ENCODE peak calls at places on chromosomes 6 and 20, in nine cellular contexts. One of them, this sample, is unnamed.

GRCh38 chr6:27757307-27757706 is 154.9 kb downstream of the OR2B2 start:
- DNase-seq in effector memory CD4-positive, alpha-beta T cell: no peak
- DNase-seq in tibial artery: no peak
- DNase-seq in endothelial cell of umbilical vein: no peak
- DNase-seq in mesendoderm: peak; percentile 70
- DNase-seq in mesenchymal stem cell: no peak
- DNase-seq in astrocyte: no peak
- DNase-seq in A549: no peak
- DNase-seq in Karpas-422: no peak
- DNase-seq in this sample: no peak

GRCh38 chr20:44576297-44576696 is 6.1 kb upstream of the PKIG start:
- DNase-seq in effector memory CD4-positive, alpha-beta T cell: no peak
- DNase-seq in tibial artery: no peak
- DNase-seq in endothelial cell of umbilical vein: peak; percentile 76
- DNase-seq in mesendoderm: peak; percentile 40
- DNase-seq in mesenchymal stem cell: peak; percentile 68
- DNase-seq in astrocyte: no peak
- DNase-seq in A549: peak; percentile 51
- DNase-seq in Karpas-422: peak; percentile 95
- DNase-seq in this sample: no peak

GRCh38 chr6:28940294-28940858 is 16.6 kb upstream of the TRIM27 start:
- DNase-seq in effector memory CD4-positive, alpha-beta T cell: no peak
- DNase-seq in tibial artery: peak; percentile 48
- DNase-seq in endothelial cell of umbilical vein: no peak
- DNase-seq in mesendoderm: peak; percentile 94
- DNase-seq in mesenchymal stem cell: no peak
- DNase-seq in astrocyte: peak; percentile 39
- DNase-seq in A549: peak; percentile 65
- DNase-seq in Karpas-422: no peak
- DNase-seq in this sample: no peak

GRCh38 chr6:158283304-158284005 is 28.8 kb upstream of the TULP4 start:
- DNase-seq in effector memory CD4-positive, alpha-beta T cell: no peak
- DNase-seq in tibial artery: no peak
- DNase-seq in endothelial cell of umbilical vein: no peak
- DNase-seq in mesendoderm: peak; percentile 66
- DNase-seq in mesenchymal stem cell: peak; percentile 12
- DNase-seq in astrocyte: peak; percentile 50
- DNase-seq in A549: peak; percentile 64
- DNase-seq in Karpas-422: peak; percentile 51
- DNase-seq in this sample: no peak

GRCh38 chr20:41268917-41269652 is 48.4 kb downstream of the ZHX3 start:
- DNase-seq in effector memory CD4-positive, alpha-beta T cell: no peak
- DNase-seq in tibial artery: no peak
- DNase-seq in endothelial cell of umbilical vein: no peak
- DNase-seq in mesendoderm: no peak
- DNase-seq in mesenchymal stem cell: no peak
- DNase-seq in astrocyte: no peak
- DNase-seq in A549: no peak
- DNase-seq in Karpas-422: no peak
- DNase-seq in this sample: no peak

GRCh38 chr6:26223213-26223612 is 136.0 kb downstream of the HFE start:
- DNase-seq in effector memory CD4-positive, alpha-beta T cell: no peak
- DNase-seq in tibial artery: no peak
- DNase-seq in endothelial cell of umbilical vein: no peak
- DNase-seq in mesendoderm: no peak
- DNase-seq in mesenchymal stem cell: peak; percentile 51
- DNase-seq in astrocyte: no peak
- DNase-seq in A549: peak; percentile 36
- DNase-seq in Karpas-422: peak; percentile 47
- DNase-seq in this sample: no peak

GRCh38 chr20:50574108-50574507 is 63.9 kb downstream of the PTPN1 start:
- DNase-seq in effector memory CD4-positive, alpha-beta T cell: no peak
- DNase-seq in tibial artery: no peak
- DNase-seq in endothelial cell of umbilical vein: no peak
- DNase-seq in mesendoderm: no peak
- DNase-seq in mesenchymal stem cell: no peak
- DNase-seq in astrocyte: no peak
- DNase-seq in A549: no peak
- DNase-seq in Karpas-422: no peak
- DNase-seq in this sample: no peak

GRCh38 chr20:51667491-51667890 is 100.7 kb downstream of the ATP9A start:
- DNase-seq in effector memory CD4-positive, alpha-beta T cell: no peak
- DNase-seq in tibial artery: no peak
- DNase-seq in endothelial cell of umbilical vein: no peak
- DNase-seq in mesendoderm: no peak
- DNase-seq in mesenchymal stem cell: no peak
- DNase-seq in astrocyte: no peak
- DNase-seq in A549: no peak
- DNase-seq in Karpas-422: no peak
- DNase-seq in this sample: no peak

GRCh38 chr6:94645191-94645590 is 932.1 kb upstream of the MANEA start:
- DNase-seq in effector memory CD4-positive, alpha-beta T cell: no peak
- DNase-seq in tibial artery: no peak
- DNase-seq in endothelial cell of umbilical vein: no peak
- DNase-seq in mesendoderm: peak; percentile 11
- DNase-seq in mesenchymal stem cell: no peak
- DNase-seq in astrocyte: no peak
- DNase-seq in A549: no peak
- DNase-seq in Karpas-422: no peak
- DNase-seq in this sample: no peak

GRCh38 chr6:100240798-100241197 is 223.9 kb downstream of the SIM1 start:
- DNase-seq in effector memory CD4-positive, alpha-beta T cell: no peak
- DNase-seq in tibial artery: no peak
- DNase-seq in endothelial cell of umbilical vein: no peak
- DNase-seq in mesendoderm: no peak
- DNase-seq in mesenchymal stem cell: no peak
- DNase-seq in astrocyte: no peak
- DNase-seq in A549: no peak
- DNase-seq in Karpas-422: no peak
- DNase-seq in this sample: no peak

GRCh38 chr6:105604593-105604905 is 201.7 kb upstream of the PREP start:
- DNase-seq in effector memory CD4-positive, alpha-beta T cell: no peak
- DNase-seq in tibial artery: no peak
- DNase-seq in endothelial cell of umbilical vein: no peak
- DNase-seq in mesendoderm: no peak
- DNase-seq in mesenchymal stem cell: no peak
- DNase-seq in astrocyte: no peak
- DNase-seq in A549: no peak
- DNase-seq in Karpas-422: no peak
- DNase-seq in this sample: no peak

GRCh38 chr6:105603779-105604592 is 201.1 kb upstream of the PREP start:
- DNase-seq in effector memory CD4-positive, alpha-beta T cell: no peak
- DNase-seq in tibial artery: no peak
- DNase-seq in endothelial cell of umbilical vein: no peak
- DNase-seq in mesendoderm: no peak
- DNase-seq in mesenchymal stem cell: peak; percentile 81
- DNase-seq in astrocyte: no peak
- DNase-seq in A549: no peak
- DNase-seq in Karpas-422: no peak
- DNase-seq in this sample: no peak

GRCh38 chr6:105598264-105598663 is 195.4 kb upstream of the PREP start:
- DNase-seq in effector memory CD4-positive, alpha-beta T cell: no peak
- DNase-seq in tibial artery: no peak
- DNase-seq in endothelial cell of umbilical vein: no peak
- DNase-seq in mesendoderm: no peak
- DNase-seq in mesenchymal stem cell: no peak
- DNase-seq in astrocyte: no peak
- DNase-seq in A549: no peak
- DNase-seq in Karpas-422: no peak
- DNase-seq in this sample: no peak

GRCh38 chr6:105600342-105601293 is 197.7 kb upstream of the PREP start:
- DNase-seq in effector memory CD4-positive, alpha-beta T cell: no peak
- DNase-seq in tibial artery: no peak
- DNase-seq in endothelial cell of umbilical vein: no peak
- DNase-seq in mesendoderm: no peak
- DNase-seq in mesenchymal stem cell: peak; percentile 65
- DNase-seq in astrocyte: peak; percentile 89
- DNase-seq in A549: peak; percentile 95
- DNase-seq in Karpas-422: no peak
- DNase-seq in this sample: no peak

GRCh38 chr6:105601541-105602174 is 198.8 kb upstream of the PREP start:
- DNase-seq in effector memory CD4-positive, alpha-beta T cell: no peak
- DNase-seq in tibial artery: peak; percentile 85
- DNase-seq in endothelial cell of umbilical vein: no peak
- DNase-seq in mesendoderm: peak; percentile 35
- DNase-seq in mesenchymal stem cell: peak; percentile 98
- DNase-seq in astrocyte: peak; percentile 97
- DNase-seq in A549: peak; percentile 98
- DNase-seq in Karpas-422: no peak
- DNase-seq in this sample: peak; percentile 43
- H3K27ac ChIP-seq in effector memory CD4-positive, alpha-beta T cell: no peak overlapping the region
- H3K27ac ChIP-seq in tibial artery: peak overlapping the region; percentile 67
- H3K27ac ChIP-seq in endothelial cell of umbilical vein: no peak overlapping the region
- H3K27ac ChIP-seq in mesendoderm: no peak overlapping the region
- H3K27ac ChIP-seq in mesenchymal stem cell: no peak overlapping the region
- H3K27ac ChIP-seq in astrocyte: peak overlapping the region; percentile 73
- H3K27ac ChIP-seq in A549: peak overlapping the region; percentile 98
- H3K27ac ChIP-seq in Karpas-422: no peak overlapping the region
- H3K27ac ChIP-seq in this sample: no peak overlapping the region

GRCh38 chr6:57435475-57436163 is 118.2 kb downstream of the PRIM2 start:
- DNase-seq in effector memory CD4-positive, alpha-beta T cell: no peak
- DNase-seq in tibial artery: no peak
- DNase-seq in endothelial cell of umbilical vein: no peak
- DNase-seq in mesendoderm: no peak
- DNase-seq in mesenchymal stem cell: no peak
- DNase-seq in astrocyte: no peak
- DNase-seq in A549: no peak
- DNase-seq in Karpas-422: peak; percentile 41
- DNase-seq in this sample: no peak

GRCh38 chr6:57432162-57432561 is 114.7 kb downstream of the PRIM2 start:
- DNase-seq in effector memory CD4-positive, alpha-beta T cell: no peak
- DNase-seq in tibial artery: no peak
- DNase-seq in endothelial cell of umbilical vein: peak; percentile 58
- DNase-seq in mesendoderm: no peak
- DNase-seq in mesenchymal stem cell: peak; percentile 34
- DNase-seq in astrocyte: peak; percentile 63
- DNase-seq in A549: no peak
- DNase-seq in Karpas-422: no peak
- DNase-seq in this sample: no peak

GRCh38 chr6:57432919-57433684 is 115.7 kb downstream of the PRIM2 start:
- DNase-seq in effector memory CD4-positive, alpha-beta T cell: no peak
- DNase-seq in tibial artery: no peak
- DNase-seq in endothelial cell of umbilical vein: no peak
- DNase-seq in mesendoderm: no peak
- DNase-seq in mesenchymal stem cell: peak; percentile 36
- DNase-seq in astrocyte: no peak
- DNase-seq in A549: no peak
- DNase-seq in Karpas-422: peak; percentile 74
- DNase-seq in this sample: no peak

GRCh38 chr6:57434944-57435343 is 117.5 kb downstream of the PRIM2 start:
- DNase-seq in effector memory CD4-positive, alpha-beta T cell: no peak
- DNase-seq in tibial artery: no peak
- DNase-seq in endothelial cell of umbilical vein: no peak
- DNase-seq in mesendoderm: no peak
- DNase-seq in mesenchymal stem cell: no peak
- DNase-seq in astrocyte: no peak
- DNase-seq in A549: no peak
- DNase-seq in Karpas-422: peak; percentile 81
- DNase-seq in this sample: no peak
- H3K27ac ChIP-seq in effector memory CD4-positive, alpha-beta T cell: no peak overlapping the region
- H3K27ac ChIP-seq in tibial artery: no peak overlapping the region
- H3K27ac ChIP-seq in endothelial cell of umbilical vein: no peak overlapping the region
- H3K27ac ChIP-seq in mesendoderm: no peak overlapping the region
- H3K27ac ChIP-seq in mesenchymal stem cell: no peak overlapping the region
- H3K27ac ChIP-seq in astrocyte: no peak overlapping the region
- H3K27ac ChIP-seq in A549: no peak overlapping the region
- H3K27ac ChIP-seq in Karpas-422: peak overlapping the region; percentile 85
- H3K27ac ChIP-seq in this sample: no peak overlapping the region

DNA sequence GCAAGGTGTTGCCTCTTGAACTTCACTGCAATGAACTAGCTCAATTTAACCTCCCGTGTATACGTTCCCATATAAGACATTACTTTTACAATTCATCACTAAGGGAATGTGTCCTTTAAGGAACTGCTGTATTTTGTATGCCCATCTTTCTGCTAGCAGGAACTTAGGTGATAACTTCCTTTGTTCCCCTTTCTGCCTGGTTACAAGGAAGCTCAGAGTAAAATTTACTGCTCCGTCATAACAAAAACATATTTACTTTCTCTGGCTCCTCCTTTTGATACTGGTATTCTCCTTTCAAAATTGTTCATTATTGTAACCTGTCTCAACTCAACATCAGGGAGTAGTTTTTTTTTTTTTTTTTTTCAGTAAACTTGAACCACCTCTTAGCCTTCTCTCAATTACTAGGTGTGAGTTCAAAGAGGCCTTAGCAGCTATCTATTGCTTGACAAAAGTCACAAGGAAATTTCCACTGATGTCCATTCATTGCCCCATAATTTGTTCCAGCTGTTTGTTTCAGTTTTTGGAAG is 37.1 kb downstream of the RIPOR2 start:
- DNase-seq in effector memory CD4-positive, alpha-beta T cell: no peak
- DNase-seq in tibial artery: no peak
- DNase-seq in endothelial cell of umbilical vein: no peak
- DNase-seq in mesendoderm: no peak
- DNase-seq in mesenchymal stem cell: no peak
- DNase-seq in astrocyte: no peak
- DNase-seq in A549: no peak
- DNase-seq in Karpas-422: no peak
- DNase-seq in this sample: no peak
- H3K27ac ChIP-seq in effector memory CD4-positive, alpha-beta T cell: peak overlapping the region; percentile 33
- H3K27ac ChIP-seq in tibial artery: no peak overlapping the region
- H3K27ac ChIP-seq in endothelial cell of umbilical vein: no peak overlapping the region
- H3K27ac ChIP-seq in mesendoderm: no peak overlapping the region
- H3K27ac ChIP-seq in mesenchymal stem cell: no peak overlapping the region
- H3K27ac ChIP-seq in astrocyte: no peak overlapping the region
- H3K27ac ChIP-seq in A549: no peak overlapping the region
- H3K27ac ChIP-seq in Karpas-422: peak overlapping the region; percentile 76
- H3K27ac ChIP-seq in this sample: no peak overlapping the region

GRCh38 chr6:87698618-87699017 is 3.4 kb downstream of the AKIRIN2 start:
- DNase-seq in effector memory CD4-positive, alpha-beta T cell: no peak
- DNase-seq in tibial artery: no peak
- DNase-seq in endothelial cell of umbilical vein: peak; percentile 46
- DNase-seq in mesendoderm: no peak
- DNase-seq in mesenchymal stem cell: peak; percentile 41
- DNase-seq in astrocyte: no peak
- DNase-seq in A549: no peak
- DNase-seq in Karpas-422: no peak
- DNase-seq in this sample: no peak

GRCh38 chr6:87699576-87699975 is 2.5 kb downstream of the AKIRIN2 start:
- DNase-seq in effector memory CD4-positive, alpha-beta T cell: no peak
- DNase-seq in tibial artery: no peak
- DNase-seq in endothelial cell of umbilical vein: peak; percentile 31
- DNase-seq in mesendoderm: no peak
- DNase-seq in mesenchymal stem cell: no peak
- DNase-seq in astrocyte: no peak
- DNase-seq in A549: no peak
- DNase-seq in Karpas-422: no peak
- DNase-seq in this sample: no peak

GRCh38 chr6:87700351-87700728 is 1.7 kb downstream of the AKIRIN2 start:
- DNase-seq in effector memory CD4-positive, alpha-beta T cell: no peak
- DNase-seq in tibial artery: no peak
- DNase-seq in endothelial cell of umbilical vein: no peak
- DNase-seq in mesendoderm: no peak
- DNase-seq in mesenchymal stem cell: no peak
- DNase-seq in astrocyte: no peak
- DNase-seq in A549: no peak
- DNase-seq in Karpas-422: no peak
- DNase-seq in this sample: no peak

GRCh38 chr6:87700729-87701675 is 1.0 kb downstream of the AKIRIN2 start:
- DNase-seq in effector memory CD4-positive, alpha-beta T cell: peak; percentile 13
- DNase-seq in tibial artery: no peak
- DNase-seq in endothelial cell of umbilical vein: peak; percentile 72
- DNase-seq in mesendoderm: peak; percentile 77
- DNase-seq in mesenchymal stem cell: peak; percentile 74
- DNase-seq in astrocyte: peak; percentile 68
- DNase-seq in A549: peak; percentile 63
- DNase-seq in Karpas-422: peak; percentile 85
- DNase-seq in this sample: no peak

GRCh38 chr6:87697581-87698552 is 4.2 kb downstream of the AKIRIN2 start:
- DNase-seq in effector memory CD4-positive, alpha-beta T cell: no peak
- DNase-seq in tibial artery: no peak
- DNase-seq in endothelial cell of umbilical vein: peak; percentile 85
- DNase-seq in mesendoderm: no peak
- DNase-seq in mesenchymal stem cell: peak; percentile 77
- DNase-seq in astrocyte: peak; percentile 95
- DNase-seq in A549: no peak
- DNase-seq in Karpas-422: no peak
- DNase-seq in this sample: no peak
- H3K27ac ChIP-seq in effector memory CD4-positive, alpha-beta T cell: peak overlapping the region; percentile 21
- H3K27ac ChIP-seq in tibial artery: peak overlapping the region; percentile 97
- H3K27ac ChIP-seq in endothelial cell of umbilical vein: peak overlapping the region; percentile 35
- H3K27ac ChIP-seq in mesendoderm: no peak overlapping the region
- H3K27ac ChIP-seq in mesenchymal stem cell: no peak overlapping the region
- H3K27ac ChIP-seq in astrocyte: peak overlapping the region; percentile 34
- H3K27ac ChIP-seq in A549: no peak overlapping the region
- H3K27ac ChIP-seq in Karpas-422: peak overlapping the region; percentile 89
- H3K27ac ChIP-seq in this sample: no peak overlapping the region

This sample was measured in pancreas.